ENCODE peak calls at places on chromosomes 3 and 15, in five cellular contexts. T, V, W, R and F are unnamed samples.

GRCh38 chr3:170606675-170607074 is 20.8 kb upstream of the SLC7A14 start:
- DNase-seq in T (peak; percentile 52), V (no peak), R (peak; percentile 4), W (peak; percentile 21), F (no peak)

GRCh38 chr3:132723024-132723462 is 834 bp upstream of the NPHP3 start:
- DNase-seq in W (no peak), R (no peak), V (no peak), T (no peak), F (no peak)

GRCh38 chr15:101684384-101684783 is 32.2 kb upstream of the TM2D3 start:
- DNase-seq in T (peak; percentile 94), W (peak; percentile 82), V (no peak), R (peak; percentile 79), F (peak; percentile 51)

GRCh38 chr15:26294062-26294689 is 431.0 kb upstream of the ATP10A start:
- DNase-seq in W (no peak), T (no peak), R (no peak), V (no peak), F (no peak)

GRCh38 chr15:35320911-35321310 is 225.1 kb downstream of the DPH6 start:
- DNase-seq in V (no peak), W (no peak), T (no peak), R (no peak), F (no peak)

GRCh38 chr15:85828026-85828597 is 33.4 kb upstream of the KLHL25 start:
- DNase-seq in V (no peak), W (no peak), R (no peak), T (no peak), F (no peak)

GRCh38 chr3:146715176-146715575 is 110.0 kb upstream of the PLSCR5 start:
- DNase-seq in V (no peak), T (peak; percentile 18), R (peak; percentile 16), W (peak; percentile 1), F (peak; percentile 64)

GRCh38 chr3:42762046-42762724 is 10.9 kb downstream of the CCDC13 start:
- DNase-seq in V (no peak), T (no peak), W (no peak), R (no peak), F (no peak)

GRCh38 chr3:77254967-77255831 is 215.3 kb downstream of the ROBO2 start:
- DNase-seq in V (no peak), W (peak; percentile 69), R (peak; percentile 13), T (peak; percentile 27), F (peak; percentile 84)

GRCh38 chr15:76340198-76340801 is 3.7 kb downstream of the ISL2 start:
- DNase-seq in W (no peak), T (peak; percentile 13), R (peak; percentile 41), V (no peak), F (no peak)

GRCh38 chr3:65597225-65597951 is 441.3 kb downstream of the MAGI1 start:
- DNase-seq in W (peak; percentile 54), R (peak; percentile 27), V (no peak), T (peak; percentile 73), F (no peak)

GRCh38 chr15:34879112-34879511 is 83.8 kb upstream of the ACTC1 start:
- DNase-seq in V (no peak), T (no peak), W (no peak), R (no peak), F (no peak)

GRCh38 chr3:112056451-112056929 is 22.0 kb downstream of the TMPRSS7 start:
- DNase-seq in V (no peak), T (peak; percentile 69), R (peak; percentile 67), W (peak; percentile 92), F (peak; percentile 82)

GRCh38 chr15:68354923-68355322 is 77.0 kb downstream of the ITGA11 start:
- DNase-seq in V (no peak), W (peak; percentile 98), T (peak; percentile 93), R (peak; percentile 82), F (peak; percentile 92)

GRCh38 chr15:81184188-81184587 is 12.5 kb upstream of the IL16 start:
- DNase-seq in R (no peak), W (peak; percentile 41), T (no peak), V (no peak), F (no peak)

GRCh38 chr3:77150028-77150427 is 110.1 kb downstream of the ROBO2 start:
- DNase-seq in R (no peak), V (no peak), W (no peak), T (no peak), F (no peak)

GRCh38 chr3:27666708-27667107 is 55.4 kb downstream of the EOMES start:
- DNase-seq in R (peak; percentile 69), W (peak; percentile 80), V (no peak), T (no peak), F (peak; percentile 96)

GRCh38 chr15:42090375-42090774 is 4.0 kb downstream of the PLA2G4D start:
- DNase-seq in V (no peak), R (no peak), W (no peak), T (no peak), F (no peak)

GRCh38 chr15:71117906-71118305 is 2.6 kb downstream of the THSD4 start:
- DNase-seq in V (no peak), T (no peak), W (no peak), R (no peak), F (no peak)

GRCh38 chr15:71079208-71080044 is 35.8 kb upstream of the THSD4 start:
- DNase-seq in T (peak; percentile 89), R (peak; percentile 95), V (peak; percentile 83), W (peak; percentile 90), F (peak; percentile 62)

GRCh38 chr3:103056953-103057450 is 622.2 kb downstream of the ZPLD1 start:
- DNase-seq in R (no peak), V (no peak), W (no peak), T (no peak), F (no peak)

GRCh38 chr3:159911011-159911663 is 77.5 kb upstream of the IL12A start:
- DNase-seq in R (no peak), T (peak; percentile 17), V (no peak), W (no peak), F (peak; percentile 31)

GRCh38 chr3:4687167-4687566 is 194.0 kb downstream of the ITPR1 start:
- DNase-seq in T (no peak), V (no peak), W (no peak), R (no peak), F (peak; percentile 55)

GRCh38 chr15:99436472-99437314 is 129.1 kb upstream of the MEF2A start:
- DNase-seq in V (peak; percentile 72), T (no peak), W (no peak), R (no peak), F (no peak)

GRCh38 chr15:99433757-99434211 is 132.0 kb upstream of the MEF2A start:
- DNase-seq in W (no peak), T (no peak), V (no peak), R (no peak), F (no peak)

GRCh38 chr15:99435761-99436346 is 129.9 kb upstream of the MEF2A start:
- DNase-seq in T (no peak), V (no peak), W (no peak), R (no peak), F (no peak)

GRCh38 chr15:99434506-99435137 is 131.2 kb upstream of the MEF2A start:
- DNase-seq in V (no peak), T (no peak), R (no peak), W (no peak), F (no peak)

GRCh38 chr15:99435138-99435695 is 130.6 kb upstream of the MEF2A start:
- DNase-seq in V (no peak), W (no peak), R (no peak), T (peak; percentile 65), F (no peak)
- H3K4me3 ChIP-seq in V (no peak overlapping the region), W (no peak overlapping the region), R (no peak overlapping the region), T (peak overlapping the region; percentile 25), F (no peak overlapping the region)

DNA sequence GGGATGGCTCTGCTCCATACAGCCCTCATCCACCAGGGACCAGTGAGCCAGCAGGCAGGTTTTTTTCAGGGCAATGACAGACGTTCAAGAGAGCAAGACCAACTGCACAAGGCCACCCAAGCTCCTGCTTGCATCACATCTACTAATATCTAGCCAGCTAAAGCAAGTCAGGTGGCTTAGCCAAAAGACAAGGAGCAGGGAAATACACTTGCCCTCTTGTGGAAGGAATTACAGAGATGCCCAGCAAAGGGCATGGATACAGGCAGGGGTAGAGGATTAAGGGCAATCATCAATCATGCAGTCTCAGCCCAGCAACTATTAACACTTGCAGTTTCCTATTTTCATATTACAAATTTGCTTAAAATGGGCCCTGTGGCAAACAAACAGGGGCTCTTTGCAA is 81.5 kb upstream of the NTRK3 start:
- DNase-seq in W (no peak), V (no peak), T (no peak), R (peak; percentile 20), F (no peak)
- TF ChIP-seq CTCF in W (no peak), V (no peak), T (peak; percentile 10), R (peak; percentile 13), F (no peak)

DNA sequence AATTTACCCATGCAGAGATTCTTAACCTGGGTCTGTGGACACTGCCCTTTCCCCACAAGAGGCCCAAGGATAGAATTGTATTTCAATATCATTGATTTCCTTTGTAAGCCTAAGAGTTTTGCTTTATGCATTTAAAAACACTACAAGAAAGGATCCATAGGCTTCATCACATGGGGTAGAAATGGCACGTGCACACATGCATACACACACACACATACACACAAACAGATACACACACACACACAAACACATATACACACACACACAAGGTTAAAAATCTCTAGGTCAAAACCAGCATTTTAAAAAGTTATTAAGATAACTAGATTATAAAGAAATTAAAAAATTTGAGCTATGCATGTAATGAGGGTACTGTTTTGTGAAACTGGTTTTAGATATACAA is 35.5 kb upstream of the CD47 start:
- DNase-seq in V (no peak), W (no peak), R (no peak), T (no peak), F (no peak)
- H3K4me3 ChIP-seq in V (no peak overlapping the region), W (no peak overlapping the region), R (no peak overlapping the region), T (no peak overlapping the region), F (no peak overlapping the region)

DNA sequence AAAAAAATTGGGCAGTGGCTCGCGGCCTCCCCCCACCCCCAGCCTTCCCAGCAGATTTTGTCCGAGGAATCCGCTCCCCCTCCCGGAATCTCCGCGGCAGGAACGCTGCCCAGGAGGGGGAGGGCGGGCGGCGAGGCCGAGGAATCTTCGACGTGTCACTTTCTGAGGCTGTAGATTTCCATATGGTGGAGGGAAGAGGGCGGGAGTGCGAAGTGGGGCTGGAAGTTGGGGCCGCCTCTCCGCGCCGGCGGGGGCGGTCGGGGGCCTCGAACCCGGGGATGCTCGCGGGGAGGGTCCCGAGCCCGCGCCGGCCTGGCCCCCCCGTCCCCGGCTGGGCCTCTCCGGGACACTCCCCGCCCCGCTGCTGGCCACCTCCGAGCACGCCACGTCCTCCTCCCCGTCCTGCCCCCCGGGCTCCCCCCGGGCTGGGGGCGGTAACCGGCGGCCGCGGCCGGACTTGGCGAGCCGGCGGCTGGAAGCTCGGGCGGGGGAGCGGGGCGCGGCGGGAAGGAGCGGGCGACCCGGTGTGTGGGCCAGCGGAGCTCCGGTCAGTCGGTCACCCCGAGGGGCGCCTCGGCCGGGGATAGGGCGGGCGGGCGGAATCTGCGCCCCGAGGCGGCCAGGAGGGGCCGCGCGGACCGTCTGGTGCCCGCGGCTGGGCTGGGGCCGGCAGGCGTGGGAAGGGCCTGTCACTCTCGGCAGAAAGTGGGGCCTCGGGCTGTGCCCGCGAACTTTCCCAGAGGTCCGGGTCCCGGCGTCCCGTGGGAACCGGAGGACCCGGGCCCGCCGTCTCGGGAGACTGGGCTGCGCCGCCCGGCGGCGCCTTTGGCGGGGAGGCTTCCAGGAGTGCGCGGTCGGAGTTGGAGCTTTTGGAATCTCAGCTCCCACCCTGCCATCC is 949 bp downstream of the FNDC3B start:
- DNase-seq in W (peak; percentile 86), V (peak; percentile 93), R (peak; percentile 85), T (peak; percentile 74), F (peak; percentile 90)
- TF ChIP-seq CTCF in W (peak; percentile 18), V (no peak), R (peak; percentile 31), T (peak; percentile 48), F (peak; percentile 35)